ENCODE peak calls at places on chromosomes 1 and 21, in seven cellular contexts. J is ascending aorta, Z is AG04449, A is WTC11, P is endodermal cell, G is epithelial cell of esophagus, N is transverse colon. B is an unnamed sample.

GRCh38 chr1:184322253-184322652 is 64.6 kb upstream of the C1orf21 start:
- DNase-seq in J (no peak), Z (no peak), A (peak), P (peak), G (no peak), N (no peak), B (no peak)

GRCh38 chr1:159941139-159941866 is 4.1 kb downstream of the IGSF9 start:
- DNase-seq in J (no peak), Z (no peak), A (no peak), P (no peak), G (no peak), N (no peak), B (no peak)

GRCh38 chr1:117479086-117479485 is 111.8 kb downstream of the MAN1A2 start:
- DNase-seq in J (no peak), Z (no peak), A (no peak), P (no peak), G (no peak), N (no peak), B (no peak)

GRCh38 chr1:241703001-241703400 is 50.9 kb downstream of the WDR64 start:
- DNase-seq in J (no peak), Z (no peak), A (no peak), P (no peak), G (peak), N (no peak), B (no peak)

GRCh38 chr21:44082648-44083436 is 24.4 kb upstream of the PWP2 start:
- DNase-seq in J (peak), Z (no peak), A (no peak), P (no peak), G (peak), N (no peak), B (no peak)

GRCh38 chr1:117826551-117827078 is 102.8 kb downstream of the GDAP2 start:
- DNase-seq in J (no peak), Z (peak), A (no peak), P (no peak), G (peak), N (no peak), B (no peak)

GRCh38 chr1:36846366-36846765 is 187.9 kb downstream of the GRIK3 start:
- DNase-seq in J (no peak), Z (no peak), A (peak), P (peak), G (no peak), N (no peak), B (no peak)

GRCh38 chr1:1162597-1163537 is 10.8 kb upstream of the TTLL10 start:
- DNase-seq in J (no peak), Z (no peak), A (peak), P (peak), G (peak), N (peak), B (no peak)

GRCh38 chr1:246309247-246309884 is 197.7 kb downstream of the SMYD3 start:
- DNase-seq in J (no peak), Z (no peak), A (no peak), P (no peak), G (no peak), N (no peak), B (no peak)

GRCh38 chr1:39360726-39361125 is 130.7 kb upstream of the BMP8A start:
- DNase-seq in J (no peak), Z (no peak), A (no peak), P (no peak), G (peak), N (no peak), B (no peak)

GRCh38 chr21:42264245-42265195 is 45.6 kb downstream of the ABCG1 start:
- DNase-seq in J (no peak), Z (no peak), A (no peak), P (no peak), G (no peak), N (no peak), B (no peak)

GRCh38 chr21:42973991-42974831 is at the start of gene PKNOX1:
- DNase-seq in J (peak), Z (peak), A (peak), P (peak), G (peak), N (peak), B (peak)

GRCh38 chr1:246182149-246182851 is 324.8 kb downstream of the SMYD3 start:
- DNase-seq in J (no peak), Z (no peak), A (no peak), P (no peak), G (no peak), N (no peak), B (no peak)

GRCh38 chr1:36400514-36400824 is 2.8 kb upstream of the LSM10 start:
- DNase-seq in J (no peak), Z (no peak), A (no peak), P (no peak), G (no peak), N (no peak), B (no peak)

GRCh38 chr1:150321826-150322166 is 463 bp downstream of the PRPF3 start:
- DNase-seq in J (no peak), Z (no peak), A (no peak), P (no peak), G (no peak), N (no peak), B (no peak)

GRCh38 chr1:246705368-246705767 is 18.8 kb upstream of the SCCPDH start:
- DNase-seq in J (no peak), Z (peak), A (no peak), P (no peak), G (peak), N (no peak), B (no peak)

GRCh38 chr1:100950776-100951175 is 54.9 kb downstream of the SLC30A7 start:
- DNase-seq in J (no peak), Z (peak), A (peak), P (peak), G (peak), N (no peak), B (no peak)

GRCh38 chr1:76669146-76669545 is 198.1 kb upstream of the ST6GALNAC5 start:
- DNase-seq in J (no peak), Z (no peak), A (no peak), P (no peak), G (no peak), N (no peak), B (no peak)

GRCh38 chr1:25549273-25550154 is 6.1 kb downstream of the LDLRAP1 start:
- DNase-seq in J (peak), Z (no peak), A (no peak), P (peak), G (peak), N (peak), B (no peak)

GRCh38 chr1:31099283-31100063 is 34.0 kb upstream of the PUM1 start:
- DNase-seq in J (no peak), Z (no peak), A (no peak), P (no peak), G (no peak), N (peak), B (no peak)

GRCh38 chr21:45336870-45337269 is 49.2 kb upstream of the POFUT2 start:
- DNase-seq in J (no peak), Z (no peak), A (no peak), P (peak), G (no peak), N (no peak), B (no peak)

GRCh38 chr21:32813265-32813903 is 41.8 kb upstream of the PAXBP1 start:
- DNase-seq in J (no peak), Z (no peak), A (peak), P (peak), G (no peak), N (no peak), B (no peak)

GRCh38 chr1:168005544-168005943 is 68.7 kb upstream of the MPC2 start:
- DNase-seq in J (no peak), Z (no peak), A (no peak), P (no peak), G (no peak), N (no peak), B (no peak)

GRCh38 chr1:166920561-166921475 is 44.8 kb upstream of the TADA1 start:
- DNase-seq in J (no peak), Z (no peak), A (peak), P (peak), G (peak), N (no peak), B (no peak)

GRCh38 chr1:223478606-223479005 is 85.4 kb downstream of the CCDC185 start:
- DNase-seq in J (no peak), Z (no peak), A (no peak), P (peak), G (no peak), N (no peak), B (no peak)

GRCh38 chr1:161081151-161081405 is 8.3 kb downstream of the NECTIN4 start:
- DNase-seq in J (no peak), Z (no peak), A (no peak), P (no peak), G (no peak), N (no peak), B (no peak)

GRCh38 chr1:101004666-101005065 is 20.9 kb downstream of the DPH5 start:
- DNase-seq in J (no peak), Z (no peak), A (no peak), P (no peak), G (peak), N (no peak), B (no peak)

GRCh38 chr1:185050823-185051451 is 5.6 kb downstream of the RNF2 start:
- DNase-seq in J (no peak), Z (no peak), A (no peak), P (no peak), G (no peak), N (no peak), B (no peak)

GRCh38 chr1:200780545-200781444 is 42.1 kb downstream of the CAMSAP2 start:
- DNase-seq in J (no peak), Z (no peak), A (no peak), P (peak), G (no peak), N (no peak), B (no peak)

DNA sequence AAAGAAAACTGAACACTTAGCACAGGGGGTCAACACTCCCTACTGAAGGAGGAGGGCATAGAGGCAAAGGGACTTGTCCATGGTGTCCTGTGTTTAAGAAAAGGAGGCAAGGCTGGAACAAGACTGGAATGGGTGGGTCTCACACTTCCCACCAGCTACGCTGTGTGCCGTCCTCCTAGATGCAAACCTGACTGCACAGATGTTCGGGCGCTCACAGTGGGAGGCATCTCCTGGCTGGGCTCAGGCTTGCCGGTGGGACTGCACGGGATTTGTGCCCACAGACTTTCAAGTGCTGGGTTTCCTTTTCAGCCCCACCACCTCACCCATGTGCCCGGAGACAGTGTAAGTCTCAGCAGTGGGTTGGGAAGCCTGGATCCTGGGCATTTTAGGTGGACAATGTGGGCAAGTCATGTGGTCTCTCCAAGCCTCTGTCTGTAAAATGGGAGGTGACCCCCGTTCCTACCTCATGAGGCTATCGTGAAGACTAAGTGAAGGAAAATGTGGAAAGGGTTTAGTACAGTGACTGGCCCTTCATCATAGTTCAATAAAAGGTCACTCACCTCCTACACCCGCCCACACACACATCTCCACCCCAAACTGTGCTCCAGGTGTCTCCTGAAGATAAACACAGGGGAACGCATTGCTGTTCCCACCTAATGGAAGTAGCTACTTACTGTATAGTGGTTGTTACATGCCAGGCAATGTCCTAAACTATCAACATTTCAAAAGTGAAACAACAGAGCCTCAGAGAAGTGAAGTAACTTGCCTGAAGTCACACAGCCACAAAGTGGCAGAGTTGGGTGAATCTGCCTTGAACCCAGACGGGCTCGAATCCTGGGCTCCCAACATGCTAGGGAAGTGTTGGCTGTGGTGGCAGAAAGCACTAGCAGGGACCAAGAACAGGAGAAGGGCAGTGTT is 36.0 kb downstream of the ATP1A1 start:
- DNase-seq in J (no peak), Z (no peak), A (no peak), P (peak), G (no peak), N (no peak), B (no peak)
- TF ChIP-seq CTCF in J (no peak), Z (no peak), A (no peak), P (no peak), G (no peak), N (no peak), B (no peak)

GRCh38 chr1:19706136-19706535 is 41.5 kb downstream of the HTR6 start:
- DNase-seq in J (no peak), Z (no peak), A (no peak), P (no peak), G (no peak), N (no peak), B (no peak)

GRCh38 chr1:19708558-19708957 is 43.9 kb downstream of the HTR6 start:
- DNase-seq in J (no peak), Z (no peak), A (no peak), P (no peak), G (no peak), N (no peak), B (no peak)

GRCh38 chr1:19712928-19713327 is 48.3 kb downstream of the HTR6 start:
- DNase-seq in J (no peak), Z (no peak), A (no peak), P (no peak), G (no peak), N (no peak), B (no peak)

GRCh38 chr1:19710825-19711611 is 46.3 kb downstream of the HTR6 start:
- DNase-seq in J (no peak), Z (no peak), A (no peak), P (no peak), G (no peak), N (no peak), B (no peak)

GRCh38 chr1:19709255-19709765 is 44.6 kb downstream of the HTR6 start:
- DNase-seq in J (no peak), Z (no peak), A (no peak), P (no peak), G (no peak), N (no peak), B (no peak)
- TF ChIP-seq CTCF in J (no peak), Z (no peak), A (no peak), P (no peak), G (no peak), N (no peak), B (no peak)

GRCh38 chr1:203214889-203215288 is 14.6 kb downstream of the CHIT1 start:
- DNase-seq in J (no peak), Z (no peak), A (no peak), P (no peak), G (no peak), N (no peak), B (no peak)

GRCh38 chr1:203217668-203218067 is 11.8 kb downstream of the CHIT1 start:
- DNase-seq in J (no peak), Z (no peak), A (peak), P (peak), G (no peak), N (no peak), B (no peak)

GRCh38 chr1:203215573-203215972 is 13.9 kb downstream of the CHIT1 start:
- DNase-seq in J (no peak), Z (no peak), A (peak), P (peak), G (no peak), N (no peak), B (no peak)

GRCh38 chr1:203217139-203217621 is 12.3 kb downstream of the CHIT1 start:
- DNase-seq in J (no peak), Z (no peak), A (peak), P (peak), G (peak), N (no peak), B (no peak)

GRCh38 chr1:203216274-203217138 is 13.0 kb downstream of the CHIT1 start:
- DNase-seq in J (peak), Z (no peak), A (peak), P (peak), G (peak), N (peak), B (no peak)
- TF ChIP-seq CTCF in J (peak), Z (peak), A (peak), P (peak), G (peak), N (peak), B (no peak)

GRCh38 chr1:26986658-26987057 is 6.8 kb upstream of the TRNP1 start:
- DNase-seq in J (no peak), Z (no peak), A (no peak), P (no peak), G (no peak), N (no peak), B (no peak)
- TF ChIP-seq CTCF in J (no peak), Z (no peak), A (no peak), P (no peak), G (no peak), N (no peak), B (no peak)

GRCh38 chr1:157124855-157125254 is 13.3 kb downstream of the ETV3 start:
- DNase-seq in J (no peak), Z (no peak), A (no peak), P (peak), G (no peak), N (no peak), B (no peak)
- TF ChIP-seq CTCF in J (no peak), Z (no peak), A (no peak), P (peak), G (peak), N (no peak), B (no peak)

GRCh38 chr1:71093938-71094337 is 13.1 kb upstream of the ZRANB2 start:
- DNase-seq in J (no peak), Z (no peak), A (no peak), P (no peak), G (peak), N (no peak), B (no peak)
- TF ChIP-seq CTCF in J (peak), Z (peak), A (no peak), P (peak), G (peak), N (peak), B (no peak)

DNA sequence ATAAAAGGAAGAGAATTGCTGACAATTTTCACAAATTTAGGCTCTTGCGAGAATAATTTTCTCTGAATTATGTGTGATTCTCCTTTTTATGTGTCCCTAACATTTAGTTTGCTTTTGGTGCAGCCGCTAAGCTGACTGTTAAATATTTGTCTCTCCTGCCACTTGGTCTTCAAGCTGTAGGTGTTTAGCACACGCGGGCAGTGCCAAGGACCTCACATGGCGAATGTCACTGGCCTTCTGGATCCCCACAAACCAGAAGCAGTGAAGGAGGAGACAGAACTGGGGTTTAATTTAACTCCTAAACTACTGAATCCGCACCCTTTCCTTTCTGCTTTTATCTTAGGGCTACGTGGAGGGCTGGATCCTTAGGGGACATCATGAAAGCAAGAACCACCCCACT is 120.0 kb downstream of the KAZN start:
- DNase-seq in J (no peak), Z (no peak), A (no peak), P (no peak), G (no peak), N (no peak), B (no peak)
- TF ChIP-seq CTCF in J (no peak), Z (no peak), A (no peak), P (no peak), G (no peak), N (no peak), B (no peak)

GRCh38 chr1:228457396-228458176 is 29.6 kb upstream of the RNF187 start:
- DNase-seq in J (peak), Z (peak), A (peak), P (peak), G (peak), N (peak), B (peak)
- TF ChIP-seq CTCF in J (peak), Z (peak), A (peak), P (peak), G (peak), N (peak), B (no peak)

DNA sequence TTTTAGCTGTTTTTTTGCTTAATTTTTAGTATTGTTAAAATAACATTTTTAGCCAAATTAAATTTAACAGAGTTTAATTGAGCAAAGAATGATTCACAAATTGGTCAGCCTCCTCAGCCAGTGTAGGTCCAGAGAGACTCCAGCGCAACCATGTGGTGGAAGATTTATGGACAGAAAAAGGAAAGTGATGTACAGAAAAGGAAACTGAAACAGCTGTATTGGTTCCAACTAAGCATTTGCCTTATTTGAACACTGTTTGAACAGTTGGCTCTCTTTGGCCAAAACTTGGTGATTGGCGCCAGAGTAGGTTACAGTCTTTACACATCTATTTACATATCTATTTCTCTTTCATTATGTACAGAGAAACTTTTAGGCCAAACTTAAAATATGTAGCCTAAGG is 19.4 kb downstream of the RPS6KC1 start:
- DNase-seq in J (no peak), Z (no peak), A (no peak), P (no peak), G (peak), N (no peak), B (no peak)
- TF ChIP-seq CTCF in J (no peak), Z (peak), A (no peak), P (peak), G (peak), N (no peak), B (no peak)

B was measured in omental fat pad.